ENCODE peak calls at places on chromosomes 3 and 15, in five cellular contexts. One of them, this sample, is unnamed.

GRCh38 chr15:70636540-70637165 is 126.7 kb downstream of the UACA start:
- DNase-seq in NT2/D1: peak
- DNase-seq in GM12878: no peak
- DNase-seq in HepG2: peak
- DNase-seq in H1: no peak
- DNase-seq in this sample: no peak

GRCh38 chr15:81809543-81809942 is 236.3 kb downstream of the MEX3B start:
- DNase-seq in NT2/D1: peak
- DNase-seq in GM12878: no peak
- DNase-seq in HepG2: peak
- DNase-seq in H1: no peak
- DNase-seq in this sample: peak

GRCh38 chr15:56640549-56640948 is 92.8 kb downstream of the ZNF280D start:
- DNase-seq in NT2/D1: no peak
- DNase-seq in GM12878: no peak
- DNase-seq in HepG2: no peak
- DNase-seq in H1: no peak
- DNase-seq in this sample: no peak

GRCh38 chr3:14266361-14266760 is 87.7 kb downstream of the LSM3 start:
- DNase-seq in NT2/D1: no peak
- DNase-seq in GM12878: no peak
- DNase-seq in HepG2: no peak
- DNase-seq in H1: no peak
- DNase-seq in this sample: no peak

GRCh38 chr3:171348121-171348520 is 112.1 kb downstream of the TNIK start:
- DNase-seq in NT2/D1: no peak
- DNase-seq in GM12878: no peak
- DNase-seq in HepG2: no peak
- DNase-seq in H1: no peak
- DNase-seq in this sample: no peak

GRCh38 chr15:71667228-71667627 is 143.1 kb upstream of the NR2E3 start:
- DNase-seq in NT2/D1: no peak
- DNase-seq in GM12878: no peak
- DNase-seq in HepG2: no peak
- DNase-seq in H1: no peak
- DNase-seq in this sample: no peak

GRCh38 chr15:96052572-96053038 is 277.9 kb upstream of the NR2F2 start:
- DNase-seq in NT2/D1: no peak
- DNase-seq in GM12878: no peak
- DNase-seq in HepG2: no peak
- DNase-seq in H1: no peak
- DNase-seq in this sample: no peak

GRCh38 chr3:197345381-197345780 is 47.0 kb upstream of the DLG1 start:
- DNase-seq in NT2/D1: no peak
- DNase-seq in GM12878: no peak
- DNase-seq in HepG2: no peak
- DNase-seq in H1: no peak
- DNase-seq in this sample: no peak

GRCh38 chr15:99509686-99510461 is 55.9 kb upstream of the MEF2A start:
- DNase-seq in NT2/D1: no peak
- DNase-seq in GM12878: no peak
- DNase-seq in HepG2: no peak
- DNase-seq in H1: no peak
- DNase-seq in this sample: no peak

GRCh38 chr3:185932213-185932612 is 5.6 kb downstream of the TRA2B start:
- DNase-seq in NT2/D1: no peak
- DNase-seq in GM12878: no peak
- DNase-seq in HepG2: no peak
- DNase-seq in H1: no peak
- DNase-seq in this sample: no peak

GRCh38 chr3:195162033-195162669 is 108.8 kb downstream of the XXYLT1 start:
- DNase-seq in NT2/D1: no peak
- DNase-seq in GM12878: no peak
- DNase-seq in HepG2: peak
- DNase-seq in H1: no peak
- DNase-seq in this sample: no peak

GRCh38 chr3:154898398-154898797 is 181.7 kb upstream of the MME start:
- DNase-seq in NT2/D1: no peak
- DNase-seq in GM12878: no peak
- DNase-seq in HepG2: no peak
- DNase-seq in H1: no peak
- DNase-seq in this sample: no peak

GRCh38 chr3:33940149-33940548 is 141.7 kb downstream of the PDCD6IP start:
- DNase-seq in NT2/D1: no peak
- DNase-seq in GM12878: no peak
- DNase-seq in HepG2: no peak
- DNase-seq in H1: no peak
- DNase-seq in this sample: no peak

GRCh38 chr3:104510091-104510860 is 856.4 kb upstream of the ALCAM start:
- DNase-seq in NT2/D1: no peak
- DNase-seq in GM12878: no peak
- DNase-seq in HepG2: no peak
- DNase-seq in H1: no peak
- DNase-seq in this sample: no peak

GRCh38 chr3:171879472-171879871 is 36.3 kb downstream of the TMEM212 start:
- DNase-seq in NT2/D1: no peak
- DNase-seq in GM12878: no peak
- DNase-seq in HepG2: peak
- DNase-seq in H1: no peak
- DNase-seq in this sample: no peak

GRCh38 chr3:101849714-101850326 is 506 bp downstream of the NFKBIZ start:
- DNase-seq in NT2/D1: peak
- DNase-seq in GM12878: no peak
- DNase-seq in HepG2: no peak
- DNase-seq in H1: no peak
- DNase-seq in this sample: peak

GRCh38 chr3:6781103-6781502 is 79.8 kb upstream of the GRM7 start:
- DNase-seq in NT2/D1: no peak
- DNase-seq in GM12878: no peak
- DNase-seq in HepG2: no peak
- DNase-seq in H1: no peak
- DNase-seq in this sample: no peak

GRCh38 chr3:38283810-38284775 is 2.0 kb downstream of the SLC22A14 start:
- DNase-seq in NT2/D1: no peak
- DNase-seq in GM12878: no peak
- DNase-seq in HepG2: no peak
- DNase-seq in H1: no peak
- DNase-seq in this sample: no peak

GRCh38 chr3:189842681-189843602 is 211.8 kb downstream of the TP63 start:
- DNase-seq in NT2/D1: no peak
- DNase-seq in GM12878: no peak
- DNase-seq in HepG2: no peak
- DNase-seq in H1: no peak
- DNase-seq in this sample: no peak

GRCh38 chr3:74883690-74884089 is 269.2 kb upstream of the CNTN3 start:
- DNase-seq in NT2/D1: peak
- DNase-seq in GM12878: no peak
- DNase-seq in HepG2: peak
- DNase-seq in H1: peak
- DNase-seq in this sample: peak

GRCh38 chr15:81511160-81511559 is 137.1 kb upstream of the TMC3 start:
- DNase-seq in NT2/D1: no peak
- DNase-seq in GM12878: no peak
- DNase-seq in HepG2: no peak
- DNase-seq in H1: no peak
- DNase-seq in this sample: no peak

GRCh38 chr3:116474356-116475200 is 29.3 kb upstream of the LSAMP start:
- DNase-seq in NT2/D1: no peak
- DNase-seq in GM12878: no peak
- DNase-seq in HepG2: no peak
- DNase-seq in H1: no peak
- DNase-seq in this sample: no peak

GRCh38 chr3:154095832-154096421 is 25.3 kb upstream of the ARHGEF26 start:
- DNase-seq in NT2/D1: no peak
- DNase-seq in GM12878: no peak
- DNase-seq in HepG2: peak
- DNase-seq in H1: no peak
- DNase-seq in this sample: no peak

GRCh38 chr15:31062965-31063355 is 38.6 kb downstream of the TRPM1 start:
- DNase-seq in NT2/D1: no peak
- DNase-seq in GM12878: no peak
- DNase-seq in HepG2: no peak
- DNase-seq in H1: no peak
- DNase-seq in this sample: no peak

GRCh38 chr3:45199837-45200648 is 26.0 kb downstream of the TMEM158 start:
- DNase-seq in NT2/D1: peak
- DNase-seq in GM12878: no peak
- DNase-seq in HepG2: peak
- DNase-seq in H1: no peak
- DNase-seq in this sample: no peak
- TF ChIP-seq SUZ12 in NT2/D1: no peak
- TF ChIP-seq SUZ12 in GM12878: no peak
- TF ChIP-seq SUZ12 in HepG2: no peak
- TF ChIP-seq SUZ12 in H1: no peak
- TF ChIP-seq SUZ12 in this sample: no peak

GRCh38 chr15:66788024-66788423 is 86.0 kb downstream of the SMAD6 start:
- DNase-seq in NT2/D1: no peak
- DNase-seq in GM12878: no peak
- DNase-seq in HepG2: no peak
- DNase-seq in H1: no peak
- DNase-seq in this sample: no peak
- TF ChIP-seq SUZ12 in NT2/D1: no peak
- TF ChIP-seq SUZ12 in GM12878: no peak
- TF ChIP-seq SUZ12 in HepG2: no peak
- TF ChIP-seq SUZ12 in H1: no peak
- TF ChIP-seq SUZ12 in this sample: no peak

DNA sequence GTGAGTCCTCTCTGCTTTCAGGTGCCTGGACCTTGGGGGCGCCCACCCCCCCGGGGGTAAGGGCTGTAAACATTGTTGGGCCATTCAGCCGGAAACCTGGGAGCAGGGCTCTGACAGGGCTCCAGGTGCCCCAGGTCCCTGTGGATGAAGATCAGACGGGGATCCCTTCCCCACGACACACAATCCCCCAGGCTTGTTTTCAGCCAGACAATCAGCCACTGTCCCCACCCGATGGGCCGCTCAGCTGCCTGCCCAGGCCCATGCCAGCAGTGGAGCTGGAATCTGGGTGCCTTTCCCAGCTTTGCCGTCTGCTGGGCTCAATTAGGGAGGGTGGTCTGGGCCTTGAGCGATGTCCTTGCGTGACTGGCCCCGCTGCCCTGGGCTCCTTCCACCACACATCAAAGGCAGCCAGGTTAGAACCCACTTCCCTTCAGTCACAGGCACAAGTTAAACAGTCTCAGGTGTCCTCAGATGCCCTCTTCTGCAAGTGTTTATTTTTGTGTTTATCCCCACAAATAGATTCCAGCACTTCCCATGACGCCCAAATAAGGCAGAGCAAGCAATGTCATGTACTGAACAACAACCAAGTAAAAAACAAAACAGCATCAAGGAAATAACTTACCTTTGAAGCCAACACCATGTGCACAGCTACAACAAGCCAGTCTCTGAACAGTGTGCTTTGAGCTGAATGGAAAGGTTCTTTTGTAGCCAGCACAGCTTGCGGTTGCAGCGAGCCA is 77.0 kb upstream of the ALDH1A3 start:
- DNase-seq in NT2/D1: no peak
- DNase-seq in GM12878: no peak
- DNase-seq in HepG2: no peak
- DNase-seq in H1: no peak
- DNase-seq in this sample: no peak
- TF ChIP-seq SUZ12 in NT2/D1: no peak
- TF ChIP-seq SUZ12 in GM12878: no peak
- TF ChIP-seq SUZ12 in HepG2: no peak
- TF ChIP-seq SUZ12 in H1: no peak
- TF ChIP-seq SUZ12 in this sample: no peak

GRCh38 chr15:66224946-66225345 is 28.6 kb downstream of the MEGF11 start:
- DNase-seq in NT2/D1: no peak
- DNase-seq in GM12878: no peak
- DNase-seq in HepG2: no peak
- DNase-seq in H1: no peak
- DNase-seq in this sample: no peak
- TF ChIP-seq SUZ12 in NT2/D1: no peak
- TF ChIP-seq SUZ12 in GM12878: no peak
- TF ChIP-seq SUZ12 in HepG2: no peak
- TF ChIP-seq SUZ12 in H1: no peak
- TF ChIP-seq SUZ12 in this sample: no peak

DNA sequence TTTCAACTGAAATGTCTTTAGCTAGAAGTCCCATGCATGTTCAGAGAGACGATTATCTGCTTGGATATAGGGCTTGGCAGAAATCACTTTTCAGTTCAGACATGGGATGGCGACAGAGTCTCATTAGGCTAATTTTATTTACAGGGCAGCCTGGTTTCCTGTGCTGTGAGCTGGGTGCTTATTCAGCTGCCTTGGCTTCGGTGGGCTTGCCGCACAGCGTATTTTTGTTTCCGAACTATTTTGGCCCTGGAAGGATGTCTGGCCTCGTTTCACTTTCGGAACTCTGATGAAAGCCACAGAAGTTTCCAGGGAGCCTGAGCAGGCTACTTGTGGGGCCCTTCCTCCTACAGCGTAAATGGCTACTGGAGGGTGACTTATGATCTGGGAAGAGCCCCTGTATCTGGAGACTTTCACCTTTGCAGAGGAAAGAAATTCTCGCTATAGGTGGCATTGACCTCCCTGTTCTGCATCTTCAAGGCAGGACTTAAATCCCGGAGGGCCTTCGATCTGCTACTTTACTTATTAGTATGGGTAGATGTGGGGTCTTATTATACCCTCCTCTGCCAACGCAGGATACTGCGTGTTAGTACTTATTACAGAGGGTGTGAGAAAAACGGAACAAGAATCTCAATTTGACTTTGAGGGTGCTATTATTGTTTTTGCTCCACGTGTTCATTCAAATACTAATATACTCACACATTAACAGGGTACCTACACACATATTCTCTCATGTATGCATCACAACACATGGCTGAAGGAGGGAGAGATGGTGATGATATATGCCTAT is 364.0 kb upstream of the RBMS3 start:
- DNase-seq in NT2/D1: peak
- DNase-seq in GM12878: peak
- DNase-seq in HepG2: no peak
- DNase-seq in H1: peak
- DNase-seq in this sample: peak
- TF ChIP-seq SUZ12 in NT2/D1: no peak
- TF ChIP-seq SUZ12 in GM12878: no peak
- TF ChIP-seq SUZ12 in HepG2: no peak
- TF ChIP-seq SUZ12 in H1: no peak
- TF ChIP-seq SUZ12 in this sample: no peak

GRCh38 chr3:59210260-59210659 is 160.4 kb upstream of the CFAP20DC start:
- DNase-seq in NT2/D1: no peak
- DNase-seq in GM12878: no peak
- DNase-seq in HepG2: no peak
- DNase-seq in H1: no peak
- DNase-seq in this sample: no peak

DNA sequence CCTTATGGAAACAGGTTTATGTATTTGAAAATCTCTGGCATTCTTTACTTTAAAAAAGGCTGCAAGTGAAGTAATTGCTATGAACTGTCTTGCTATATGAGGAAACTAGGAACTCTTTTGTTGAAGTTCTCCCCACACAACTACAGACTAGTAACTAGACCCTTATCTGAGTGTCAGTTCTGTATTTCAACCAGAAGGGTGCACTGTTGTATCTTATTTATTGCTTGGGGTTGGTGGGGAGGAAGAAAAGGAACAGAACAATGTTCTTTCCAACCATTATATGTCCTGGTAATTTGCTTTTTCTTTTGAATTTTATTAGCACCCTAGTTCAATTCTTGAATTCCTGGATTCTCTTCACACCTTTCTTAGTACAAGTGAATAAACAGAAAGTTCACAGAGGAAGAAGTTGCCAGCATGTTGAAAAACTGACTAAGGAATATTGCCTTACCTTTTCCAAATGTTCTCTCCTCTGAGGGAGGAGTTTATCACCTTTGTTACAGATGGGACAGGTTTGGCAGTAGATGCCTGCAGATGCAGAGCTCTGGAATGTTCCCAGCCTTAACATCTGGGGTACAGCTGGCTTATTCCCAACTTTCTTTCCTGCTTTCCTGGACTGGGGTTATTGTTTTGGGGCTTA is 162.4 kb upstream of the CFAP20DC start:
- DNase-seq in NT2/D1: peak
- DNase-seq in GM12878: peak
- DNase-seq in HepG2: peak
- DNase-seq in H1: no peak
- DNase-seq in this sample: peak
- TF ChIP-seq SUZ12 in NT2/D1: no peak
- TF ChIP-seq SUZ12 in GM12878: no peak
- TF ChIP-seq SUZ12 in HepG2: no peak
- TF ChIP-seq SUZ12 in H1: no peak
- TF ChIP-seq SUZ12 in this sample: no peak